ENCODE peak calls at places on chromosomes 1 and 21, in eight cellular contexts. M is endodermal cell, V is upper lobe of left lung, O is endothelial cell of umbilical vein, J is uterus, H is epithelial cell of esophagus, Z is left lung, A is IMR-90. F is an unnamed sample.
A peak's percentile ranks its signal among the peaks of the same experiment; 100 is the strongest.

GRCh38 chr21:43997766-43998742 is 14.1 kb upstream of the TRAPPC10 start:
- DNase-seq in M (no peak), V (no peak), O (no peak), J (no peak), H (peak; percentile 21), Z (no peak), A (no peak), F (no peak)

GRCh38 chr1:157107702-157108101 is 8.1 kb upstream of the ETV3L start:
- DNase-seq in M (no peak), V (peak; percentile 59), O (no peak), J (no peak), H (no peak), Z (no peak), A (no peak), F (no peak)

GRCh38 chr21:16081304-16081703 is 351.5 kb downstream of the USP25 start:
- DNase-seq in M (no peak), V (no peak), O (peak; percentile 11), J (no peak), H (no peak), Z (no peak), A (no peak), F (no peak)

GRCh38 chr1:47785561-47786271 is 211.5 kb downstream of the TRABD2B start:
- DNase-seq in M (peak; percentile 81), V (no peak), O (no peak), J (peak; percentile 27), H (peak; percentile 18), Z (peak; percentile 39), A (no peak), F (no peak)

GRCh38 chr21:34020005-34020847 is 53.2 kb upstream of the MRPS6 start:
- DNase-seq in M (no peak), V (no peak), O (no peak), J (no peak), H (peak; percentile 19), Z (no peak), A (no peak), F (no peak)

GRCh38 chr1:230425252-230426061 is 675 bp downstream of the PGBD5 start:
- DNase-seq in M (peak; percentile 66), V (peak; percentile 86), O (no peak), J (no peak), H (no peak), Z (peak; percentile 67), A (no peak), F (no peak)

GRCh38 chr1:56758135-56758534 is 61.1 kb downstream of the FYB2 start:
- DNase-seq in M (peak; percentile 79), V (no peak), O (no peak), J (no peak), H (peak; percentile 40), Z (no peak), A (no peak), F (no peak)

GRCh38 chr21:45844181-45844580 is 137.4 kb upstream of the COL6A1 start:
- DNase-seq in M (peak; percentile 33), V (no peak), O (no peak), J (no peak), H (no peak), Z (no peak), A (no peak), F (no peak)

GRCh38 chr1:153490272-153491051 is 30.0 kb upstream of the S100A7 start:
- DNase-seq in M (no peak), V (no peak), O (no peak), J (peak; percentile 89), H (peak; percentile 98), Z (no peak), A (peak; percentile 97), F (peak; percentile 91)

GRCh38 chr1:91765293-91765692 is 120.7 kb downstream of the TGFBR3 start:
- DNase-seq in M (no peak), V (no peak), O (no peak), J (no peak), H (no peak), Z (no peak), A (no peak), F (peak; percentile 81)

GRCh38 chr1:16122916-16123315 is 33.0 kb downstream of the EPHA2 start:
- DNase-seq in M (peak; percentile 40), V (no peak), O (no peak), J (peak; percentile 72), H (peak; percentile 97), Z (peak; percentile 82), A (peak; percentile 86), F (peak; percentile 94)

GRCh38 chr1:2212542-2213491 is 15.3 kb upstream of the SKI start:
- DNase-seq in M (peak; percentile 97), V (peak; percentile 95), O (peak; percentile 97), J (peak; percentile 96), H (peak; percentile 74), Z (peak; percentile 95), A (peak; percentile 96), F (peak; percentile 96)

GRCh38 chr1:23704834-23705495 is 13.4 kb downstream of the RPL11 start:
- DNase-seq in M (no peak), V (no peak), O (no peak), J (no peak), H (no peak), Z (no peak), A (no peak), F (no peak)

GRCh38 chr21:32717851-32718316 is 9.9 kb downstream of the SYNJ1 start:
- DNase-seq in M (no peak), V (no peak), O (no peak), J (no peak), H (peak; percentile 59), Z (no peak), A (peak; percentile 1), F (peak; percentile 85)

GRCh38 chr1:171985639-171986038 is 144.3 kb downstream of the DNM3 start:
- DNase-seq in M (peak; percentile 75), V (no peak), O (no peak), J (no peak), H (peak; percentile 19), Z (no peak), A (no peak), F (no peak)

GRCh38 chr1:171984262-171984661 is 143.0 kb downstream of the DNM3 start:
- DNase-seq in M (no peak), V (peak; percentile 38), O (no peak), J (no peak), H (no peak), Z (peak; percentile 59), A (no peak), F (no peak)

GRCh38 chr1:171984850-171985485 is 143.7 kb downstream of the DNM3 start:
- DNase-seq in M (no peak), V (no peak), O (peak; percentile 36), J (no peak), H (peak; percentile 49), Z (no peak), A (peak; percentile 49), F (peak; percentile 49)

GRCh38 chr1:171988243-171988642 is 146.9 kb downstream of the DNM3 start:
- DNase-seq in M (no peak), V (no peak), O (no peak), J (no peak), H (no peak), Z (no peak), A (no peak), F (no peak)

GRCh38 chr1:171983584-171983983 is 142.3 kb downstream of the DNM3 start:
- DNase-seq in M (no peak), V (no peak), O (peak; percentile 48), J (no peak), H (peak; percentile 54), Z (no peak), A (peak; percentile 32), F (peak; percentile 41)
- TF ChIP-seq CTCF in M (peak; percentile 35), V (no peak), O (peak; percentile 18), J (no peak), H (peak; percentile 57), Z (peak; percentile 33), A (peak; percentile 49), F (peak; percentile 44)

DNA sequence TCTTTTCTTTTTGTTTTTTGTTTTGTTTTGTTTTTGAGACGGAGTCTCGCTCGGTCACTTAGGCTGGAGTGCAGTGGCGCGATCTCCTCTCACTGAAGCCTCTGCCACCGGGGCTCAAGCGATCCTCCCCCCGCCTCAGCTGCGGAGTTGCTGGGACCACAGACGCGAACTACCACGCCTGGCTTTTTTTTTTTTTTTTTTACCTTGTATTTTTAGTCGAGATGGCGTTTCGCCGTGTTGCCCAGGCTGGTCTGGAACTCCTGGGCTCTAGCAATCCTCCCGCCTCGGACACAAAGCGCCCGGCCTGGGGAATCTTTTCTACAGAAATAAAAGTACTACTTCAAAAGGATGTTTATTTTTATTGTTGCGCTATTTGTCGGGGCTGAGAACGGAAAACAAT is 1.1 kb upstream of the SETDB1 start:
- DNase-seq in M (no peak), V (no peak), O (peak; percentile 23), J (no peak), H (no peak), Z (peak; percentile 65), A (no peak), F (peak; percentile 29)
- H3K4me3 ChIP-seq in M (no peak overlapping the region), V (no peak overlapping the region), O (peak overlapping the region; percentile 50), J (peak overlapping the region; percentile 85), H (peak overlapping the region; percentile 91), Z (peak overlapping the region; percentile 54), A (no peak overlapping the region), F (peak overlapping the region; percentile 81)

DNA sequence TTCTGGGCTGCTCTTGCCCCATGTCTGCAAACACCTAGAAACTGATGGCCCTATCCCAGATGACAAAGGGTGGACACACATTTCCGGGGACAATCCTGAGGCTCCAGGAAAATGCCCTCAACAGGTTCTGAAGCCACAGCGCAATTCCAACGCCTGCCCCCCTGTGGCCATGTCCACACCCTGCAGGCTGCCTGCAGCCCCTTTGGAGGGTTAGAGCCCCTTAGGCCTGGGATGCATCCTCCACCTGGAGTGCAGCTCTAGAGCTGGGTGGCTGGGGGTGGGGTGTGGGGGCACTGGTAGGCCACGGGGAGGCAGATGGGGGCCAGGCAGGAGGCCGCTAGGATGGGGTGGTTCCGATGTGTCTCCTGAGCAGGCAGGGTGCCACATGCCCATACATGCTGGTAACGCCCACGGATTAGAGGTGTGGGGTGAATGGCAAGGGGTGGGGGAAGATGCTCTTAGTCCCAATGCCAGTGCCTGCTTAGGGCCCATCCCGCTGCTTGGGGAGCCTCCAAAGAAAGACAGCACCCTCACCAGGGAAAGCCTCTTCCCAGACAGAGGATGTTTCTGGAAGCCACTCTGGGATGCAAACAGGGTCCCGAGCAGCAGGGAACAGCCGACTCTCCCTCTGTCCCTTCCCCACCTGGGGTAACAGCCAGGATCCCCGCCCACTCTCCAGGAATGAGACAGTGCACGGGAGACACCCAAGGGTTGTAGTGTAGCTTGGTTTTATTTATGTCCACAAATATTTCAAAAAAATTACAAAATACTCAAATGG is 34.0 kb downstream of the SLC45A1 start:
- DNase-seq in M (peak; percentile 91), V (peak; percentile 54), O (no peak), J (peak; percentile 35), H (peak; percentile 85), Z (no peak), A (no peak), F (no peak)
- TF ChIP-seq CTCF in M (peak; percentile 83), V (peak; percentile 54), O (peak; percentile 58), J (peak; percentile 64), H (peak; percentile 59), Z (peak; percentile 44), A (peak; percentile 48), F (peak; percentile 66)

DNA sequence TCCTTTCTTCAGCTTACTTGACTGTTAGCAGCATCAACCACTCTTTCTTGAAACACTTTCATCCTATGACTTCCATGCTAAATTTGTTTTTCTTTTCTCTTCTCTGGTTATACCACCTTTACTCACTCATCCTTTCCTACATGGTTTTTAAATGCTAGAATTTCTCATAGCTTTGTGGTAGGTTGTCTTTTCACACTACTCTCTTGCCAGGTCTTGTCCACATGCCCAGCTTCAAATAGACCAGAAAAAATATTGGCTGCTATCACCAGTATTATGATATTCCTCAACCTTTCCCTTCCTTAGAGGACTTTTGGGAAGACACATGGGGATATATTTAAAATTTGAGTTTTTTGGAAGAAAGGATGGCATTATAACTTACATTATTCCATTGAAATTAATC is 48.8 kb downstream of the PPP1R12B start:
- DNase-seq in M (no peak), V (no peak), O (peak; percentile 2), J (no peak), H (no peak), Z (no peak), A (no peak), F (no peak)
- H3K4me3 ChIP-seq in M (no peak overlapping the region), V (no peak overlapping the region), O (no peak overlapping the region), J (no peak overlapping the region), H (no peak overlapping the region), Z (no peak overlapping the region), A (no peak overlapping the region), F (no peak overlapping the region)

F was measured in fibroblast of villous mesenchyme.